ENCODE peak calls at places on chromosomes 7 and 10, in five cellular contexts. Y is mucosa of descending colon; M is memory B cell; K is stimulated activated CD8-positive, alpha-beta memory T cell treated with anti-CD3 and anti-CD28 coated beads, Interleukin-2, amount 100 ng/mL, for 48 hours; N is iPS DF 19.7. R is an unnamed sample.

GRCh38 chr10:117226813-117227451 is 14.0 kb upstream of the SLC18A2 start:
- DNase-seq in Y (no peak), M (no peak), K (no peak), N (no peak), R (no peak)

GRCh38 chr7:122914812-122915211 is 28.6 kb upstream of the CADPS2 start:
- DNase-seq in Y (no peak), M (no peak), K (no peak), N (no peak), R (no peak)

GRCh38 chr7:38232475-38233366 is 40.7 kb downstream of the TARP start:
- DNase-seq in Y (peak; percentile 73), M (no peak), K (peak; percentile 55), N (no peak), R (no peak)

GRCh38 chr10:814536-815302 is 116.8 kb downstream of the LARP4B start:
- DNase-seq in Y (no peak), M (no peak), K (no peak), N (no peak), R (no peak)

GRCh38 chr10:68095176-68095575 is 14.1 kb upstream of the MYPN start:
- DNase-seq in Y (no peak), M (no peak), K (no peak), N (no peak), R (no peak)

GRCh38 chr7:32958046-32959025 is 1.1 kb downstream of the FKBP9 start:
- DNase-seq in Y (peak; percentile 67), M (no peak), K (no peak), N (no peak), R (no peak)

GRCh38 chr10:117946525-117947070 is 100.1 kb downstream of the RAB11FIP2 start:
- DNase-seq in Y (no peak), M (no peak), K (no peak), N (no peak), R (no peak)

GRCh38 chr10:43255644-43256431 is 11.0 kb downstream of the RASGEF1A start:
- DNase-seq in Y (no peak), M (no peak), K (no peak), N (peak; percentile 25), R (no peak)

GRCh38 chr10:13987472-13987871 is 343.3 kb downstream of the FRMD4A start:
- DNase-seq in Y (no peak), M (no peak), K (no peak), N (no peak), R (no peak)

GRCh38 chr10:8214587-8214986 is 160.1 kb downstream of the GATA3 start:
- DNase-seq in Y (no peak), M (no peak), K (no peak), N (no peak), R (no peak)

R was measured in AG04450.